ENCODE peak calls at places on chromosome 11, in five cellular contexts. One of them, this sample, is unnamed.

GRCh38 chr11:103480421-103480820 is 371.2 kb downstream of the DYNC2H1 start:
- DNase-seq in amygdala: no peak
- DNase-seq in heart left ventricle: no peak
- DNase-seq in NCI-H226: no peak
- DNase-seq in tibial nerve: no peak
- DNase-seq in this sample: no peak

GRCh38 chr11:2751523-2752203 is 51.9 kb upstream of the KCNQ1OT1 start:
- DNase-seq in NCI-H226: no peak
- DNase-seq in tibial nerve: no peak
- DNase-seq in amygdala: no peak
- DNase-seq in heart left ventricle: no peak
- DNase-seq in this sample: peak; percentile 1

GRCh38 chr11:61966673-61967176 is 709 bp downstream of the FTH1 start:
- DNase-seq in NCI-H226: peak; percentile 65
- DNase-seq in tibial nerve: no peak
- DNase-seq in amygdala: no peak
- DNase-seq in heart left ventricle: no peak
- DNase-seq in this sample: peak; percentile 33

GRCh38 chr11:12232819-12233601 is 122.6 kb downstream of the MICAL2 start:
- DNase-seq in tibial nerve: no peak
- DNase-seq in NCI-H226: peak; percentile 94
- DNase-seq in heart left ventricle: no peak
- DNase-seq in amygdala: no peak
- DNase-seq in this sample: no peak

GRCh38 chr11:80595011-80595410 is 1154.2 kb upstream of the TENM4 start:
- DNase-seq in tibial nerve: no peak
- DNase-seq in heart left ventricle: no peak
- DNase-seq in NCI-H226: peak; percentile 93
- DNase-seq in amygdala: no peak
- DNase-seq in this sample: no peak

GRCh38 chr11:57476223-57476882 is 16.0 kb downstream of the RTN4RL2 start:
- DNase-seq in amygdala: no peak
- DNase-seq in tibial nerve: no peak
- DNase-seq in heart left ventricle: peak; percentile 64
- DNase-seq in NCI-H226: no peak
- DNase-seq in this sample: peak; percentile 60

GRCh38 chr11:100739636-100740035 is 52.5 kb downstream of the ARHGAP42 start:
- DNase-seq in NCI-H226: peak; percentile 28
- DNase-seq in amygdala: no peak
- DNase-seq in tibial nerve: no peak
- DNase-seq in heart left ventricle: peak; percentile 48
- DNase-seq in this sample: no peak

GRCh38 chr11:61912991-61913698 is 4.2 kb downstream of the RAB3IL1 start:
- DNase-seq in heart left ventricle: no peak
- DNase-seq in amygdala: no peak
- DNase-seq in NCI-H226: no peak
- DNase-seq in tibial nerve: no peak
- DNase-seq in this sample: no peak

GRCh38 chr11:43576834-43577521 is 103.6 kb upstream of the HSD17B12 start:
- DNase-seq in amygdala: no peak
- DNase-seq in NCI-H226: peak; percentile 54
- DNase-seq in heart left ventricle: peak; percentile 56
- DNase-seq in tibial nerve: no peak
- DNase-seq in this sample: peak; percentile 28

GRCh38 chr11:95549276-95549675 is 240.3 kb downstream of the FAM76B start:
- DNase-seq in amygdala: no peak
- DNase-seq in NCI-H226: no peak
- DNase-seq in tibial nerve: no peak
- DNase-seq in heart left ventricle: no peak
- DNase-seq in this sample: no peak

This sample was measured in body of pancreas.